ENCODE peak calls at places on chromosomes 11 and 22, in six cellular contexts. One of them, this sample, is unnamed.

GRCh38 chr22:29044657-29045176 is 16.9 kb downstream of the C22orf31 start:
- DNase-seq in A549: no peak
- DNase-seq in GM12878: no peak
- DNase-seq in HepG2: peak
- DNase-seq in endothelial cell of umbilical vein: peak
- DNase-seq in K562: no peak
- DNase-seq in this sample: no peak

GRCh38 chr11:534592-535518 is 521 bp downstream of the HRAS start:
- DNase-seq in GM12878: no peak
- DNase-seq in K562: no peak
- DNase-seq in HepG2: no peak
- DNase-seq in endothelial cell of umbilical vein: peak
- DNase-seq in A549: no peak
- DNase-seq in this sample: peak

GRCh38 chr22:46116491-46116958 is 33.8 kb upstream of the PPARA start:
- DNase-seq in GM12878: peak
- DNase-seq in HepG2: peak
- DNase-seq in A549: peak
- DNase-seq in K562: peak
- DNase-seq in endothelial cell of umbilical vein: peak
- DNase-seq in this sample: peak

GRCh38 chr11:80285076-80285790 is 844.4 kb upstream of the TENM4 start:
- DNase-seq in HepG2: no peak
- DNase-seq in A549: no peak
- DNase-seq in GM12878: no peak
- DNase-seq in endothelial cell of umbilical vein: no peak
- DNase-seq in K562: no peak
- DNase-seq in this sample: no peak

GRCh38 chr11:65445604-65446445 is 23.2 kb downstream of the NEAT1 start:
- DNase-seq in K562: peak
- DNase-seq in GM12878: no peak
- DNase-seq in endothelial cell of umbilical vein: peak
- DNase-seq in HepG2: no peak
- DNase-seq in A549: no peak
- DNase-seq in this sample: peak

GRCh38 chr22:17332109-17332508 is 37.2 kb upstream of the CECR2 start:
- DNase-seq in K562: peak
- DNase-seq in GM12878: no peak
- DNase-seq in A549: no peak
- DNase-seq in endothelial cell of umbilical vein: no peak
- DNase-seq in HepG2: no peak
- DNase-seq in this sample: no peak

GRCh38 chr11:77557553-77557952 is 32.2 kb upstream of the AQP11 start:
- DNase-seq in A549: peak
- DNase-seq in HepG2: peak
- DNase-seq in endothelial cell of umbilical vein: peak
- DNase-seq in GM12878: no peak
- DNase-seq in K562: no peak
- DNase-seq in this sample: peak

GRCh38 chr11:77094841-77095365 is 7.7 kb upstream of the OMP start:
- DNase-seq in endothelial cell of umbilical vein: no peak
- DNase-seq in K562: no peak
- DNase-seq in A549: no peak
- DNase-seq in HepG2: no peak
- DNase-seq in GM12878: no peak
- DNase-seq in this sample: no peak

GRCh38 chr22:37184380-37184755 is 3.7 kb downstream of the C1QTNF6 start:
- DNase-seq in A549: no peak
- DNase-seq in K562: no peak
- DNase-seq in endothelial cell of umbilical vein: no peak
- DNase-seq in GM12878: no peak
- DNase-seq in HepG2: no peak
- DNase-seq in this sample: no peak

GRCh38 chr11:765025-765801 is 12.1 kb downstream of the GATD1 start:
- DNase-seq in GM12878: no peak
- DNase-seq in HepG2: peak
- DNase-seq in K562: peak
- DNase-seq in endothelial cell of umbilical vein: peak
- DNase-seq in A549: peak
- DNase-seq in this sample: peak

GRCh38 chr22:32911526-32911925 is 110.0 kb downstream of the TIMP3 start:
- DNase-seq in GM12878: no peak
- DNase-seq in endothelial cell of umbilical vein: no peak
- DNase-seq in A549: no peak
- DNase-seq in HepG2: no peak
- DNase-seq in K562: no peak
- DNase-seq in this sample: no peak

GRCh38 chr11:120182357-120182756 is 28.5 kb upstream of the OAF start:
- DNase-seq in GM12878: no peak
- DNase-seq in HepG2: no peak
- DNase-seq in K562: no peak
- DNase-seq in endothelial cell of umbilical vein: no peak
- DNase-seq in A549: no peak
- DNase-seq in this sample: no peak

GRCh38 chr11:110428956-110429613 is 663 bp upstream of the FDX1 start:
- DNase-seq in endothelial cell of umbilical vein: peak
- DNase-seq in HepG2: no peak
- DNase-seq in GM12878: no peak
- DNase-seq in A549: no peak
- DNase-seq in K562: no peak
- DNase-seq in this sample: peak

GRCh38 chr11:12281571-12282478 is 95.5 kb upstream of the PARVA start:
- DNase-seq in K562: peak
- DNase-seq in endothelial cell of umbilical vein: peak
- DNase-seq in GM12878: peak
- DNase-seq in A549: peak
- DNase-seq in HepG2: peak
- DNase-seq in this sample: peak

GRCh38 chr11:128714881-128715280 is 21.0 kb downstream of the FLI1 start:
- DNase-seq in HepG2: no peak
- DNase-seq in GM12878: no peak
- DNase-seq in endothelial cell of umbilical vein: peak
- DNase-seq in A549: no peak
- DNase-seq in K562: no peak
- DNase-seq in this sample: no peak

GRCh38 chr11:110433393-110434333 is 3.9 kb downstream of the FDX1 start:
- DNase-seq in GM12878: no peak
- DNase-seq in endothelial cell of umbilical vein: peak
- DNase-seq in A549: peak
- DNase-seq in HepG2: peak
- DNase-seq in K562: peak
- DNase-seq in this sample: peak

GRCh38 chr22:46057762-46058420 is 80.9 kb upstream of the WNT7B start:
- DNase-seq in HepG2: no peak
- DNase-seq in K562: no peak
- DNase-seq in A549: no peak
- DNase-seq in GM12878: peak
- DNase-seq in endothelial cell of umbilical vein: no peak
- DNase-seq in this sample: no peak

GRCh38 chr22:38506118-38506962 is at the start of gene DDX17:
- DNase-seq in K562: peak
- DNase-seq in endothelial cell of umbilical vein: peak
- DNase-seq in A549: peak
- DNase-seq in HepG2: peak
- DNase-seq in GM12878: peak
- DNase-seq in this sample: peak

GRCh38 chr11:30455025-30455424 is 131.1 kb downstream of the MPPED2 start:
- DNase-seq in GM12878: no peak
- DNase-seq in K562: no peak
- DNase-seq in A549: no peak
- DNase-seq in HepG2: no peak
- DNase-seq in endothelial cell of umbilical vein: no peak
- DNase-seq in this sample: no peak

GRCh38 chr22:17786435-17787158 is 12.3 kb upstream of the BID start:
- DNase-seq in HepG2: peak
- DNase-seq in GM12878: no peak
- DNase-seq in K562: peak
- DNase-seq in endothelial cell of umbilical vein: peak
- DNase-seq in A549: no peak
- DNase-seq in this sample: peak

GRCh38 chr11:46456676-46457432 is 65.3 kb upstream of the CHRM4 start:
- DNase-seq in HepG2: no peak
- DNase-seq in endothelial cell of umbilical vein: no peak
- DNase-seq in K562: no peak
- DNase-seq in GM12878: no peak
- DNase-seq in A549: no peak
- DNase-seq in this sample: no peak

GRCh38 chr22:24894220-24894975 is 52.1 kb downstream of the LHFPL7 start:
- DNase-seq in A549: peak
- DNase-seq in endothelial cell of umbilical vein: peak
- DNase-seq in K562: no peak
- DNase-seq in GM12878: no peak
- DNase-seq in HepG2: peak
- DNase-seq in this sample: peak

GRCh38 chr11:122115520-122116343 is at the start of gene BLID:
- DNase-seq in GM12878: no peak
- DNase-seq in A549: peak
- DNase-seq in endothelial cell of umbilical vein: peak
- DNase-seq in K562: no peak
- DNase-seq in HepG2: peak
- DNase-seq in this sample: peak

GRCh38 chr11:57597461-57597892 is at the start of gene SERPING1:
- DNase-seq in K562: no peak
- DNase-seq in HepG2: no peak
- DNase-seq in GM12878: no peak
- DNase-seq in A549: no peak
- DNase-seq in endothelial cell of umbilical vein: no peak
- DNase-seq in this sample: no peak

GRCh38 chr22:17213976-17214375 is 5.3 kb downstream of the ADA2 start:
- DNase-seq in K562: peak
- DNase-seq in HepG2: peak
- DNase-seq in A549: peak
- DNase-seq in GM12878: no peak
- DNase-seq in endothelial cell of umbilical vein: peak
- DNase-seq in this sample: peak

GRCh38 chr22:40276877-40277823 is 69.2 kb upstream of the ADSL start:
- DNase-seq in A549: no peak
- DNase-seq in K562: no peak
- DNase-seq in GM12878: no peak
- DNase-seq in HepG2: no peak
- DNase-seq in endothelial cell of umbilical vein: peak
- DNase-seq in this sample: no peak

GRCh38 chr11:44632466-44633123 is 67.1 kb downstream of the CD82 start:
- DNase-seq in K562: peak
- DNase-seq in HepG2: peak
- DNase-seq in GM12878: no peak
- DNase-seq in A549: peak
- DNase-seq in endothelial cell of umbilical vein: peak
- DNase-seq in this sample: peak
- TF ChIP-seq CTCF in K562: peak
- TF ChIP-seq CTCF in HepG2: peak
- TF ChIP-seq CTCF in GM12878: peak
- TF ChIP-seq CTCF in A549: peak
- TF ChIP-seq CTCF in endothelial cell of umbilical vein: peak
- TF ChIP-seq CTCF in this sample: peak

GRCh38 chr11:126132319-126132718 is 69.7 kb upstream of the CDON start:
- DNase-seq in K562: no peak
- DNase-seq in endothelial cell of umbilical vein: no peak
- DNase-seq in GM12878: no peak
- DNase-seq in HepG2: no peak
- DNase-seq in A549: peak
- DNase-seq in this sample: no peak
- TF ChIP-seq MYC in K562: no peak
- TF ChIP-seq MYC in endothelial cell of umbilical vein: no peak
- TF ChIP-seq MYC in GM12878: no peak
- TF ChIP-seq MYC in HepG2: no peak
- TF ChIP-seq MYC in A549: no peak
- TF ChIP-seq MYC in this sample: no peak

GRCh38 chr11:70415176-70415575 is 16.8 kb downstream of the CTTN start:
- DNase-seq in K562: no peak
- DNase-seq in GM12878: no peak
- DNase-seq in endothelial cell of umbilical vein: no peak
- DNase-seq in A549: peak
- DNase-seq in HepG2: no peak
- DNase-seq in this sample: no peak
- TF ChIP-seq CTCF in K562: no peak
- TF ChIP-seq CTCF in GM12878: no peak
- TF ChIP-seq CTCF in endothelial cell of umbilical vein: peak
- TF ChIP-seq CTCF in A549: peak
- TF ChIP-seq CTCF in HepG2: no peak
- TF ChIP-seq CTCF in this sample: peak

DNA sequence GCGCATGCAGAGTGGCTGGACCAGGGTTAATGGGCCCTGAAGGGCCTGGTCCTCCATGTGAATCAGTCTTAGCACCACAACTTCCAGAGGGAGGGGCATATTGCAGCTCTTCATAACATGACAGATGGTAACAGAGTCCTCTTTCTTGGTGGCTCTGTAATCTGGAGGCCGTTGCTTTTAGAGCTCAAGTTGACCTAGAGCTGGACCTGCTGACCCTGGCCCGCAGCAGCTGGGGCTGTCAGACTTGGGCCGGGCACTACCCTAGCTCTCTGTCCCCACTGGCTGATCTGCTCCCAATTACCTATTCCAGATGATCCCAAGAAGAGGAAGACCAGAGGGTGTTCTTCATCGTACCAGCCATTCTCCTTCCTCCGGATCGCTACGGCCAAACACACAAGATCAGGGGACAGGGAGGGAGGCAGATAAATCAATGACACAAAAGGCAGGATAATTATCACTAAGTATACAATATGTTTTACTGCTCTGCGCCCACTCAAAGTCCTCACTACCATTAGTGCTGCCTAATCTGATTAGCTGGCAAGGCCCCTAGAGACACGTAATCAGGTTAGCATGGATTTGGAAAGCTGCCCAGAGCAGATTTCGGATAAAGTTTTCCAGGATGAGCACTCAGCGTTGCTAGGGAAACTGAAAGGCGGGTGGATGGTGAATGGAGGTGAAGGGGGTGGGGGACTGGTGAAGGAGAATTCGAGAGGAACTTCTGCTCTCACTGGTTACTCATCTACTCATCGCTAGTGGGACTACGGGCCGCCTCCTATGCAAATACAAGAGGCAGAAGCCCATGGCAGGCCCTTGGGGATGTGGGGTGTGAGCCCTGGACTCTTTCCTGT is 64.5 kb upstream of the PHOX2A start:
- DNase-seq in A549: no peak
- DNase-seq in HepG2: no peak
- DNase-seq in K562: peak
- DNase-seq in endothelial cell of umbilical vein: peak
- DNase-seq in GM12878: no peak
- DNase-seq in this sample: no peak
- TF ChIP-seq MYC in A549: no peak
- TF ChIP-seq MYC in HepG2: no peak
- TF ChIP-seq MYC in K562: no peak
- TF ChIP-seq MYC in endothelial cell of umbilical vein: no peak
- TF ChIP-seq MYC in GM12878: no peak
- TF ChIP-seq MYC in this sample: no peak